ENCODE peak calls at places on chromosomes 4 and X, in four cellular contexts. L is HT1080, W is heart right ventricle, U is GDM1. B is an unnamed sample.

GRCh38 chr4:8329859-8330761 is 60.6 kb downstream of the HTRA3 start:
- DNase-seq in L (no peak), W (no peak), U (no peak), B (no peak)

GRCh38 chr4:40607224-40607623 is 22.4 kb downstream of the RBM47 start:
- DNase-seq in L (peak; percentile 10), W (no peak), U (no peak), B (no peak)

GRCh38 chr4:113976937-113977855 is 2.3 kb downstream of the ARSJ start:
- DNase-seq in L (no peak), W (no peak), U (no peak), B (no peak)

GRCh38 chr4:145876531-145877180 is 62.0 kb downstream of the ZNF827 start:
- DNase-seq in L (no peak), W (no peak), U (no peak), B (no peak)

GRCh38 chr4:131547506-131547981 is 1601.5 kb upstream of the PCDH10 start:
- DNase-seq in L (no peak), W (no peak), U (no peak), B (no peak)

GRCh38 chrX:114152130-114152529 is 431.8 kb upstream of the HTR2C start:
- DNase-seq in L (peak; percentile 81), W (no peak), U (no peak), B (peak; percentile 54)

GRCh38 chrX:45849261-45849660 is 648.6 kb upstream of the DIPK2B start:
- DNase-seq in L (peak; percentile 75), W (no peak), U (peak; percentile 15), B (peak; percentile 81)

GRCh38 chr4:17695341-17695740 is 80.9 kb downstream of the MED28 start:
- DNase-seq in L (no peak), W (no peak), U (no peak), B (no peak)

GRCh38 chrX:74179499-74179898 is 124.5 kb upstream of the ZCCHC13 start:
- DNase-seq in L (no peak), W (no peak), U (no peak), B (no peak)